ENCODE peak calls at places on chromosomes 6 and 20, in six cellular contexts. One of them, this sample, is unnamed.

GRCh38 chr20:46557231-46557956 is 6.9 kb upstream of the OCSTAMP start:
- DNase-seq in HT1080: peak; percentile 62
- DNase-seq in activated CD4-positive, alpha-beta T cell treated with anti-CD3 and anti-CD28 coated beads, Interleukin-2, amount 50 U/mL, for 24 hours: no peak
- DNase-seq in choroid plexus epithelial cell: peak; percentile 60
- DNase-seq in Kasumi-1: no peak
- DNase-seq in activated T-helper 1 cell treated with Interleukin-2 at 50 U/mL for 16 hours: no peak
- DNase-seq in this sample: no peak

GRCh38 chr6:56772737-56773184 is 130.1 kb upstream of the DST start:
- DNase-seq in Kasumi-1: no peak
- DNase-seq in activated T-helper 1 cell treated with Interleukin-2 at 50 U/mL for 16 hours: no peak
- DNase-seq in activated CD4-positive, alpha-beta T cell treated with anti-CD3 and anti-CD28 coated beads, Interleukin-2, amount 50 U/mL, for 24 hours: no peak
- DNase-seq in choroid plexus epithelial cell: peak; percentile 93
- DNase-seq in HT1080: peak; percentile 89
- DNase-seq in this sample: no peak

GRCh38 chr20:17555106-17555505 is 14.8 kb upstream of the DSTN start:
- DNase-seq in activated CD4-positive, alpha-beta T cell treated with anti-CD3 and anti-CD28 coated beads, Interleukin-2, amount 50 U/mL, for 24 hours: no peak
- DNase-seq in Kasumi-1: no peak
- DNase-seq in choroid plexus epithelial cell: no peak
- DNase-seq in HT1080: no peak
- DNase-seq in activated T-helper 1 cell treated with Interleukin-2 at 50 U/mL for 16 hours: no peak
- DNase-seq in this sample: no peak

GRCh38 chr20:36217226-36217625 is 19.1 kb upstream of the AAR2 start:
- DNase-seq in choroid plexus epithelial cell: no peak
- DNase-seq in Kasumi-1: no peak
- DNase-seq in activated T-helper 1 cell treated with Interleukin-2 at 50 U/mL for 16 hours: no peak
- DNase-seq in activated CD4-positive, alpha-beta T cell treated with anti-CD3 and anti-CD28 coated beads, Interleukin-2, amount 50 U/mL, for 24 hours: no peak
- DNase-seq in HT1080: no peak
- DNase-seq in this sample: no peak

GRCh38 chr6:169141706-169142705 is 111.6 kb downstream of the THBS2 start:
- DNase-seq in activated CD4-positive, alpha-beta T cell treated with anti-CD3 and anti-CD28 coated beads, Interleukin-2, amount 50 U/mL, for 24 hours: no peak
- DNase-seq in activated T-helper 1 cell treated with Interleukin-2 at 50 U/mL for 16 hours: no peak
- DNase-seq in choroid plexus epithelial cell: no peak
- DNase-seq in HT1080: no peak
- DNase-seq in Kasumi-1: peak; percentile 81
- DNase-seq in this sample: no peak

GRCh38 chr6:53892707-53893106 is 97.9 kb downstream of the LRRC1 start:
- DNase-seq in HT1080: no peak
- DNase-seq in activated T-helper 1 cell treated with Interleukin-2 at 50 U/mL for 16 hours: no peak
- DNase-seq in Kasumi-1: no peak
- DNase-seq in choroid plexus epithelial cell: no peak
- DNase-seq in activated CD4-positive, alpha-beta T cell treated with anti-CD3 and anti-CD28 coated beads, Interleukin-2, amount 50 U/mL, for 24 hours: no peak
- DNase-seq in this sample: no peak

GRCh38 chr6:26130581-26131247 is 43.5 kb downstream of the HFE start:
- DNase-seq in choroid plexus epithelial cell: no peak
- DNase-seq in HT1080: no peak
- DNase-seq in activated T-helper 1 cell treated with Interleukin-2 at 50 U/mL for 16 hours: no peak
- DNase-seq in activated CD4-positive, alpha-beta T cell treated with anti-CD3 and anti-CD28 coated beads, Interleukin-2, amount 50 U/mL, for 24 hours: no peak
- DNase-seq in Kasumi-1: no peak
- DNase-seq in this sample: no peak

GRCh38 chr6:31877651-31878161 is 1.1 kb downstream of the SLC44A4 start:
- DNase-seq in activated CD4-positive, alpha-beta T cell treated with anti-CD3 and anti-CD28 coated beads, Interleukin-2, amount 50 U/mL, for 24 hours: no peak
- DNase-seq in Kasumi-1: no peak
- DNase-seq in activated T-helper 1 cell treated with Interleukin-2 at 50 U/mL for 16 hours: no peak
- DNase-seq in choroid plexus epithelial cell: no peak
- DNase-seq in HT1080: no peak
- DNase-seq in this sample: no peak

GRCh38 chr20:5788385-5788895 is 38.2 kb downstream of the SHLD1 start:
- DNase-seq in choroid plexus epithelial cell: peak; percentile 96
- DNase-seq in activated T-helper 1 cell treated with Interleukin-2 at 50 U/mL for 16 hours: peak; percentile 50
- DNase-seq in Kasumi-1: peak; percentile 95
- DNase-seq in activated CD4-positive, alpha-beta T cell treated with anti-CD3 and anti-CD28 coated beads, Interleukin-2, amount 50 U/mL, for 24 hours: peak; percentile 87
- DNase-seq in HT1080: peak; percentile 74
- DNase-seq in this sample: peak; percentile 84